ENCODE peak calls at places on chromosomes 11 and 22, in seven cellular contexts. One of them, this sample, is unnamed.
A peak's percentile ranks its signal among the peaks of the same experiment; 100 is the strongest.

GRCh38 chr11:95835768-95836488 is 45.6 kb downstream of the CEP57 start:
- DNase-seq in WERI-Rb-1: peak; percentile 77
- DNase-seq in mammary epithelial cell: peak; percentile 81
- DNase-seq in globus pallidus: peak; percentile 76
- DNase-seq in retina: peak; percentile 57
- DNase-seq in activated T-helper 1 cell treated with Interleukin-2 at 50 U/mL for 16 hours: peak; percentile 16
- DNase-seq in fibroblast of pulmonary artery: peak; percentile 93
- DNase-seq in this sample: peak; percentile 62

GRCh38 chr22:50337262-50338041 is 5.7 kb upstream of the PPP6R2 start:
- DNase-seq in WERI-Rb-1: no peak
- DNase-seq in mammary epithelial cell: no peak
- DNase-seq in globus pallidus: no peak
- DNase-seq in retina: no peak
- DNase-seq in activated T-helper 1 cell treated with Interleukin-2 at 50 U/mL for 16 hours: no peak
- DNase-seq in fibroblast of pulmonary artery: no peak
- DNase-seq in this sample: no peak

GRCh38 chr22:43828711-43829447 is 16.8 kb upstream of the EFCAB6 start:
- DNase-seq in WERI-Rb-1: peak; percentile 44
- DNase-seq in mammary epithelial cell: no peak
- DNase-seq in globus pallidus: peak; percentile 11
- DNase-seq in retina: peak; percentile 57
- DNase-seq in activated T-helper 1 cell treated with Interleukin-2 at 50 U/mL for 16 hours: no peak
- DNase-seq in fibroblast of pulmonary artery: peak; percentile 49
- DNase-seq in this sample: no peak

GRCh38 chr11:65390099-65390941 is 3.9 kb downstream of the FRMD8 start:
- DNase-seq in WERI-Rb-1: no peak
- DNase-seq in mammary epithelial cell: peak; percentile 30
- DNase-seq in globus pallidus: no peak
- DNase-seq in retina: no peak
- DNase-seq in activated T-helper 1 cell treated with Interleukin-2 at 50 U/mL for 16 hours: no peak
- DNase-seq in fibroblast of pulmonary artery: peak; percentile 48
- DNase-seq in this sample: no peak

GRCh38 chr11:19919050-19919561 is 206.5 kb downstream of the NAV2 start:
- DNase-seq in WERI-Rb-1: no peak
- DNase-seq in mammary epithelial cell: peak; percentile 96
- DNase-seq in globus pallidus: no peak
- DNase-seq in retina: no peak
- DNase-seq in activated T-helper 1 cell treated with Interleukin-2 at 50 U/mL for 16 hours: no peak
- DNase-seq in fibroblast of pulmonary artery: peak; percentile 95
- DNase-seq in this sample: no peak

GRCh38 chr11:6531267-6531752 is 34.2 kb downstream of the DNHD1 start:
- DNase-seq in WERI-Rb-1: peak; percentile 34
- DNase-seq in mammary epithelial cell: peak; percentile 21
- DNase-seq in globus pallidus: peak; percentile 68
- DNase-seq in retina: peak; percentile 66
- DNase-seq in activated T-helper 1 cell treated with Interleukin-2 at 50 U/mL for 16 hours: no peak
- DNase-seq in fibroblast of pulmonary artery: peak; percentile 70
- DNase-seq in this sample: peak; percentile 27

GRCh38 chr22:41286639-41287091 is 678 bp upstream of the RANGAP1 start:
- DNase-seq in WERI-Rb-1: peak; percentile 21
- DNase-seq in mammary epithelial cell: no peak
- DNase-seq in globus pallidus: no peak
- DNase-seq in retina: no peak
- DNase-seq in activated T-helper 1 cell treated with Interleukin-2 at 50 U/mL for 16 hours: peak; percentile 21
- DNase-seq in fibroblast of pulmonary artery: peak; percentile 45
- DNase-seq in this sample: peak; percentile 23

GRCh38 chr11:65225284-65226102 is 36.3 kb upstream of the POLA2 start:
- DNase-seq in WERI-Rb-1: peak; percentile 81
- DNase-seq in mammary epithelial cell: peak; percentile 77
- DNase-seq in globus pallidus: peak; percentile 26
- DNase-seq in retina: peak; percentile 62
- DNase-seq in activated T-helper 1 cell treated with Interleukin-2 at 50 U/mL for 16 hours: peak; percentile 31
- DNase-seq in fibroblast of pulmonary artery: peak; percentile 66
- DNase-seq in this sample: peak; percentile 54

GRCh38 chr11:20668844-20669832 is at the start of gene NELL1:
- DNase-seq in WERI-Rb-1: peak; percentile 31
- DNase-seq in mammary epithelial cell: peak; percentile 5
- DNase-seq in globus pallidus: no peak
- DNase-seq in retina: peak; percentile 62
- DNase-seq in activated T-helper 1 cell treated with Interleukin-2 at 50 U/mL for 16 hours: no peak
- DNase-seq in fibroblast of pulmonary artery: no peak
- DNase-seq in this sample: peak; percentile 65

GRCh38 chr11:105168457-105168856 is 28.9 kb upstream of the CARD18 start:
- DNase-seq in WERI-Rb-1: no peak
- DNase-seq in mammary epithelial cell: peak; percentile 28
- DNase-seq in globus pallidus: no peak
- DNase-seq in retina: no peak
- DNase-seq in activated T-helper 1 cell treated with Interleukin-2 at 50 U/mL for 16 hours: no peak
- DNase-seq in fibroblast of pulmonary artery: peak; percentile 56
- DNase-seq in this sample: no peak

GRCh38 chr11:123671534-123671933 is 17.1 kb upstream of the SCN3B start:
- DNase-seq in WERI-Rb-1: no peak
- DNase-seq in mammary epithelial cell: no peak
- DNase-seq in globus pallidus: no peak
- DNase-seq in retina: no peak
- DNase-seq in activated T-helper 1 cell treated with Interleukin-2 at 50 U/mL for 16 hours: no peak
- DNase-seq in fibroblast of pulmonary artery: no peak
- DNase-seq in this sample: no peak

GRCh38 chr11:10597877-10598341 is 29.4 kb upstream of the LYVE1 start:
- DNase-seq in WERI-Rb-1: no peak
- DNase-seq in mammary epithelial cell: no peak
- DNase-seq in globus pallidus: peak; percentile 37
- DNase-seq in retina: no peak
- DNase-seq in activated T-helper 1 cell treated with Interleukin-2 at 50 U/mL for 16 hours: no peak
- DNase-seq in fibroblast of pulmonary artery: peak; percentile 49
- DNase-seq in this sample: no peak

GRCh38 chr11:67266424-67267187 is at the start of gene GRK2:
- DNase-seq in WERI-Rb-1: no peak
- DNase-seq in mammary epithelial cell: no peak
- DNase-seq in globus pallidus: no peak
- DNase-seq in retina: peak; percentile 30
- DNase-seq in activated T-helper 1 cell treated with Interleukin-2 at 50 U/mL for 16 hours: no peak
- DNase-seq in fibroblast of pulmonary artery: peak; percentile 41
- DNase-seq in this sample: peak; percentile 61

GRCh38 chr11:128420277-128420676 is 167.1 kb downstream of the ETS1 start:
- DNase-seq in WERI-Rb-1: no peak
- DNase-seq in mammary epithelial cell: no peak
- DNase-seq in globus pallidus: no peak
- DNase-seq in retina: no peak
- DNase-seq in activated T-helper 1 cell treated with Interleukin-2 at 50 U/mL for 16 hours: no peak
- DNase-seq in fibroblast of pulmonary artery: no peak
- DNase-seq in this sample: peak; percentile 29

GRCh38 chr11:105827906-105828305 is 194.1 kb downstream of the MSANTD4 start:
- DNase-seq in WERI-Rb-1: no peak
- DNase-seq in mammary epithelial cell: no peak
- DNase-seq in globus pallidus: no peak
- DNase-seq in retina: no peak
- DNase-seq in activated T-helper 1 cell treated with Interleukin-2 at 50 U/mL for 16 hours: no peak
- DNase-seq in fibroblast of pulmonary artery: no peak
- DNase-seq in this sample: no peak

GRCh38 chr11:93773601-93774200 is 10.4 kb upstream of the MED17 start:
- DNase-seq in WERI-Rb-1: no peak
- DNase-seq in mammary epithelial cell: no peak
- DNase-seq in globus pallidus: no peak
- DNase-seq in retina: no peak
- DNase-seq in activated T-helper 1 cell treated with Interleukin-2 at 50 U/mL for 16 hours: no peak
- DNase-seq in fibroblast of pulmonary artery: no peak
- DNase-seq in this sample: no peak

GRCh38 chr11:120137187-120137610 is 714 bp downstream of the TRIM29 start:
- DNase-seq in WERI-Rb-1: no peak
- DNase-seq in mammary epithelial cell: no peak
- DNase-seq in globus pallidus: no peak
- DNase-seq in retina: peak; percentile 0
- DNase-seq in activated T-helper 1 cell treated with Interleukin-2 at 50 U/mL for 16 hours: no peak
- DNase-seq in fibroblast of pulmonary artery: no peak
- DNase-seq in this sample: no peak

GRCh38 chr22:37610480-37611148 is 2.0 kb downstream of the GGA1 start:
- DNase-seq in WERI-Rb-1: peak; percentile 50
- DNase-seq in mammary epithelial cell: no peak
- DNase-seq in globus pallidus: peak; percentile 38
- DNase-seq in retina: no peak
- DNase-seq in activated T-helper 1 cell treated with Interleukin-2 at 50 U/mL for 16 hours: no peak
- DNase-seq in fibroblast of pulmonary artery: no peak
- DNase-seq in this sample: no peak

GRCh38 chr22:48379371-48379770 is 1448.3 kb downstream of the BRD1 start:
- DNase-seq in WERI-Rb-1: no peak
- DNase-seq in mammary epithelial cell: no peak
- DNase-seq in globus pallidus: no peak
- DNase-seq in retina: no peak
- DNase-seq in activated T-helper 1 cell treated with Interleukin-2 at 50 U/mL for 16 hours: no peak
- DNase-seq in fibroblast of pulmonary artery: no peak
- DNase-seq in this sample: no peak

GRCh38 chr11:128569291-128569690 is 18.1 kb downstream of the ETS1 start:
- DNase-seq in WERI-Rb-1: no peak
- DNase-seq in mammary epithelial cell: no peak
- DNase-seq in globus pallidus: no peak
- DNase-seq in retina: no peak
- DNase-seq in activated T-helper 1 cell treated with Interleukin-2 at 50 U/mL for 16 hours: no peak
- DNase-seq in fibroblast of pulmonary artery: no peak
- DNase-seq in this sample: no peak

GRCh38 chr22:20425821-20426615 is 11.6 kb downstream of the SCARF2 start:
- DNase-seq in WERI-Rb-1: no peak
- DNase-seq in mammary epithelial cell: no peak
- DNase-seq in globus pallidus: no peak
- DNase-seq in retina: peak; percentile 48
- DNase-seq in activated T-helper 1 cell treated with Interleukin-2 at 50 U/mL for 16 hours: no peak
- DNase-seq in fibroblast of pulmonary artery: no peak
- DNase-seq in this sample: no peak

GRCh38 chr22:46336119-46337078 is 885 bp downstream of the TRMU start:
- DNase-seq in WERI-Rb-1: peak; percentile 30
- DNase-seq in mammary epithelial cell: peak; percentile 29
- DNase-seq in globus pallidus: no peak
- DNase-seq in retina: no peak
- DNase-seq in activated T-helper 1 cell treated with Interleukin-2 at 50 U/mL for 16 hours: no peak
- DNase-seq in fibroblast of pulmonary artery: peak; percentile 15
- DNase-seq in this sample: peak; percentile 53

GRCh38 chr11:63782749-63783148 is 14.2 kb upstream of the ZFTA start:
- DNase-seq in WERI-Rb-1: no peak
- DNase-seq in mammary epithelial cell: no peak
- DNase-seq in globus pallidus: no peak
- DNase-seq in retina: no peak
- DNase-seq in activated T-helper 1 cell treated with Interleukin-2 at 50 U/mL for 16 hours: no peak
- DNase-seq in fibroblast of pulmonary artery: no peak
- DNase-seq in this sample: no peak

GRCh38 chr11:93169950-93170561 is 27.7 kb downstream of the SLC36A4 start:
- DNase-seq in WERI-Rb-1: no peak
- DNase-seq in mammary epithelial cell: peak; percentile 18
- DNase-seq in globus pallidus: no peak
- DNase-seq in retina: no peak
- DNase-seq in activated T-helper 1 cell treated with Interleukin-2 at 50 U/mL for 16 hours: no peak
- DNase-seq in fibroblast of pulmonary artery: peak; percentile 55
- DNase-seq in this sample: no peak